ENCODE peak calls at places on chromosomes 16 and 17, in four cellular contexts. Z is thoracic aorta, V is MM.1S, O is foreskin keratinocyte. K is an unnamed sample. For H3K4me1, the result is how much of the 10 kb centered on the place peaks cover.

GRCh38 chr17:77214743-77215142 is 74.0 kb downstream of the SEC14L1 start:
- DNase-seq in O (no peak), Z (no peak), V (no peak), K (no peak)

GRCh38 chr17:34195987-34196386 is 59.1 kb upstream of the CCL2 start:
- DNase-seq in Z (no peak), V (no peak), O (no peak), K (no peak)

GRCh38 chr16:85902366-85903155 is 3.6 kb downstream of the IRF8 start:
- DNase-seq in V (peak), O (no peak), Z (no peak), K (peak)

GRCh38 chr16:84464116-84464515 is 40.3 kb downstream of the MEAK7 start:
- DNase-seq in O (no peak), V (no peak), Z (no peak), K (no peak)

GRCh38 chr17:82863941-82864720 is 24.3 kb upstream of the ZNF750 start:
- DNase-seq in V (peak), Z (no peak), O (no peak), K (peak)

GRCh38 chr17:62705116-62705515 is 77.6 kb downstream of the MRC2 start:
- DNase-seq in O (no peak), V (no peak), Z (no peak), K (no peak)

GRCh38 chr17:44211281-44212265 is 7.9 kb downstream of the UBTF start:
- DNase-seq in V (no peak), O (no peak), Z (no peak), K (no peak)

GRCh38 chr17:81426676-81427445 is 31.6 kb downstream of the BAHCC1 start:
- DNase-seq in V (no peak), O (no peak), Z (no peak), K (no peak)

GRCh38 chr16:85086347-85087291 is 25.7 kb downstream of the CIBAR2 start:
- DNase-seq in V (peak), O (peak), Z (no peak), K (peak)

GRCh38 chr17:3925684-3926537 is 9.6 kb upstream of the P2RX1 start:
- DNase-seq in V (no peak), O (no peak), Z (no peak), K (no peak)

GRCh38 chr16:23434380-23434779 is 18.6 kb downstream of the COG7 start:
- DNase-seq in V (peak), O (peak), Z (no peak), K (peak)

GRCh38 chr16:87054856-87055255 is 262.3 kb downstream of the C16orf95 start:
- DNase-seq in Z (no peak), O (no peak), V (no peak), K (no peak)

GRCh38 chr16:4086153-4086552 is 30.1 kb downstream of the ADCY9 start:
- DNase-seq in V (no peak), O (no peak), Z (no peak), K (no peak)

GRCh38 chr17:61498042-61498441 is 45.8 kb downstream of the TBX4 start:
- DNase-seq in V (no peak), Z (no peak), O (no peak), K (no peak)

GRCh38 chr17:79306688-79307323 is 232.2 kb downstream of the ENGASE start:
- DNase-seq in V (peak), Z (peak), O (no peak), K (no peak)

GRCh38 chr16:46650224-46650623 is 29.0 kb upstream of the SHCBP1 start:
- DNase-seq in O (no peak), V (no peak), Z (no peak), K (no peak)

GRCh38 chr17:335691-336090 is 16.9 kb downstream of the RPH3AL start:
- DNase-seq in O (no peak), V (no peak), Z (no peak), K (no peak)

DNA sequence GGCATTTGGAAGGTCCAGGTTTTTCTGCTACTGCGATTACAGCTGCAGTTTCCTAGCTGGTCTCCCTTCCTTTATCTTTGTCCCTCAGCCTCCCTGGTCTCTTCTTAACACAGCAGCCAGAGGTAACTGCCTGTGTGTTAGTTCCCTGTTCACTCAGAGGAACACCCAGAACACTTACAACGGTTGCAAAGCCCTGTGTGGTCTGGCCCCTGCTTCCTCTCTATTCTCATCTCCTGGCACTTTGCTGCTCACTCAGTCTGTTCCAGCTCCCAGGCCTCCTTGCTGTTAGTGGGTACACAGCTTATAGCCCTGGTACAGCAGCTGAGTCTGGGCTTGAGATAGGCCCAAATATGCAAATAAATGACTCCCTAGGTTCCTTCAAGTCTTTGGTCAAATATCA is 16.4 kb downstream of the NTN1 start:
- DNase-seq in O (no peak), V (no peak), Z (no peak), K (no peak)
- H3K27ac ChIP-seq in O (no peak), V (no peak), Z (no peak), K (no peak)

GRCh38 chr16:2156025-2156848 is 655 bp downstream of the TRAF7 start:
- DNase-seq in O (peak), V (peak), Z (no peak), K (no peak)

GRCh38 chr16:2156849-2157224 is 1.3 kb downstream of the TRAF7 start:
- DNase-seq in V (no peak), Z (no peak), O (no peak), K (no peak)

GRCh38 chr16:2159052-2159838 is 3.7 kb downstream of the TRAF7 start:
- DNase-seq in Z (no peak), O (no peak), V (no peak), K (no peak)

GRCh38 chr16:2157480-2158261 is 2.1 kb downstream of the TRAF7 start:
- DNase-seq in O (no peak), Z (no peak), V (no peak), K (no peak)

GRCh38 chr16:2158262-2158638 is 2.7 kb downstream of the TRAF7 start:
- DNase-seq in V (no peak), Z (no peak), O (no peak), K (no peak)
- H3K4me1 ChIP-seq in V (under half), Z (half or more), O (under half), K (under half)

DNA sequence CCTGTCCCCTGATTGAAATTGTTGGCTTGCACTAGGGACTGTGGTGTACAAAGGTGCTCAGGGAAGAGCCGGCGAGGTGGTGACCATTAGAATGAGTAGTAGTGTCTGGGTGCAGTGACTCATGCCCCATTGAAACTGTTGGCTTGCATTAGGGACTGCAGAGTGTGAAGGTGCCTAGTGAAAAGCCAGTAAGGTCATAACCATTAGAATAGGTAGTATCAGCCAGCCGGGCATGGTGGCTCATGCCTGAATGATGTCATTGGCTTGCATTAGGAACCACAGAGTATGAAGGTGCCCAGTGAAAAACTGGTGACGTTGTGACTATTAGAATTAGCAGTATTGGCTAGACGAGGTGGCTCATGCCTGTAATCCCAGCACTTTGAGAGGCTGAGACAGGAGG is 78.9 kb downstream of the ABCC6 start:
- DNase-seq in O (peak), Z (no peak), V (no peak), K (no peak)
- H3K27ac ChIP-seq in O (no peak), Z (no peak), V (no peak), K (no peak)

GRCh38 chr17:50911890-50912289 is 45.7 kb upstream of the TOB1 start:
- DNase-seq in O (no peak), V (no peak), Z (no peak), K (no peak)

GRCh38 chr17:50911450-50911849 is 45.3 kb upstream of the TOB1 start:
- DNase-seq in V (no peak), O (no peak), Z (no peak), K (no peak)

GRCh38 chr17:50908140-50908859 is 42.1 kb upstream of the TOB1 start:
- DNase-seq in V (no peak), Z (no peak), O (peak), K (no peak)

GRCh38 chr17:50908860-50909764 is 43.0 kb upstream of the TOB1 start:
- DNase-seq in O (no peak), Z (no peak), V (no peak), K (peak)

DNA sequence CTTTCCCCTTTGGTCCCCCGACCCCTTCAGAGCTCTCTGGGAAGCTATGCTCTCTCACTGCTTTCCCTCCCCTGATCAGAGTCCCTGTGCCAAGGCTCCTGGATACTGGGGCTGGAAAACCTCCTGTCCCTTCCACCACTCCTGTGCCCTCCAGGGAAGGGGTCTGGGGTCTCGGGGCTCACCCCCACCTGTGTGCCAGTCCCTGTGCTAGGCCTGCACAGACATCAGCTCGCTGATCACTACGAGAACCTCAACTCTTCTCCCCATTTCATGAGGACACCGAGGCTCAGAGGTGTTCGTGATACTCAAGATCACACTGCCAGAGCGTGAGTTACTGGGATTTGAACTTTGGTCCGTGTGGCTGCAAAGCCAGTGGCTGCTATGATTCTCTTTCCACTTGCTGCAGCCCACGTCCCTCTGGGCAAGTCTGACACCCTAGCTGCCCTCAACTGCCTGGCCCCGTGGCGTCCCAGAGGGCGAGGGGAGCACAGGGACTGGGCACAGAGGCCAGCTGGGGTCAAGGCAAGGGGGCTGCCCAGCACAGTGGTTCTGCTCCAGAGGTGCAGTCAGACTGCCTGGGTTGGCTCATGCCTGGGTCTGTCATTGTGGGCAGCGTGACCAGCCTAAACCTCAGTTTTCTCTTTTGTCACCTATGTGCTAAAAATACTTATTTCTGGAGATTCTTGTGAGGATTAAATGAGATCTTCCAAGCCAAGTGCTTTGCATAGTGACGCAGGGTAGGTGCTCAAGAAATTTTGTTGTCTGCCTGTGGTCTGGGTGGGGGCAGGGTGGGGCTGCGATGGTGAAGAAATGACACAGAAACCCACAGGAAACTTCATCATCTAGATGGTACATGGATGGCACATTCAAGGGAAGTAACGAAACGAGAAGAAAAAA is 43.9 kb upstream of the TOB1 start:
- DNase-seq in V (no peak), Z (no peak), O (no peak), K (peak)
- H3K4me1 ChIP-seq in V (under half), Z (under half), O (under half), K (half or more)